ENCODE peak calls at places on chromosomes 11 and 22, in five cellular contexts. O is activated CD4-positive, CD25-positive, alpha-beta regulatory T cell; X is stimulated activated CD4-positive, alpha-beta T cell treated with anti-CD3 and anti-CD28 coated beads, TNF-alpha, amount 100 ng/mL, for 24 hours; K is amniotic stem cell; Z is NCI-H774. H is an unnamed sample.

GRCh38 chr11:36251716-36252307 is 37.4 kb downstream of the COMMD9 start:
- DNase-seq in O (no peak), K (no peak), X (no peak), Z (no peak), H (no peak)

GRCh38 chr11:48087974-48088681 is 107.8 kb downstream of the PTPRJ start:
- DNase-seq in X (no peak), O (no peak), Z (no peak), K (no peak), H (no peak)

GRCh38 chr11:3200388-3201111 is 18.1 kb downstream of the MRGPRG start:
- DNase-seq in O (no peak), Z (no peak), K (no peak), X (no peak), H (no peak)

GRCh38 chr11:66154109-66154508 is 84.0 kb downstream of the PACS1 start:
- DNase-seq in X (no peak), K (no peak), O (no peak), Z (no peak), H (no peak)

GRCh38 chr11:3135491-3136440 is 29.3 kb downstream of the OSBPL5 start:
- DNase-seq in O (no peak), Z (no peak), X (no peak), K (no peak), H (no peak)

GRCh38 chr22:39674536-39674935 is 104.0 kb downstream of the CACNA1I start:
- DNase-seq in Z (no peak), X (no peak), K (no peak), O (no peak), H (no peak)

GRCh38 chr11:12841946-12842630 is 167.0 kb upstream of the RASSF10 start:
- DNase-seq in K (peak; percentile 44), Z (peak; percentile 66), X (no peak), O (no peak), H (no peak)

GRCh38 chr22:49381595-49382450 is 445.9 kb downstream of the BRD1 start:
- DNase-seq in O (no peak), K (no peak), Z (no peak), X (no peak), H (no peak)

GRCh38 chr22:23137905-23138520 is 3.8 kb downstream of the RSPH14 start:
- DNase-seq in K (no peak), O (peak; percentile 5), Z (no peak), X (no peak), H (no peak)

GRCh38 chr11:60310407-60310998 is 16.6 kb upstream of the MS4A6E start:
- DNase-seq in Z (no peak), O (no peak), X (no peak), K (no peak), H (no peak)

GRCh38 chr11:93197383-93198220 is at the start of gene SLC36A4:
- DNase-seq in X (peak; percentile 75), O (peak; percentile 48), K (peak; percentile 92), Z (peak; percentile 93), H (peak; percentile 92)

GRCh38 chr22:19958083-19959042 is 16.7 kb upstream of the TXNRD2 start:
- DNase-seq in O (no peak), Z (no peak), K (no peak), X (no peak), H (no peak)

GRCh38 chr22:43996170-43996980 is 27.7 kb upstream of the PARVB start:
- DNase-seq in K (no peak), Z (no peak), O (peak; percentile 56), X (peak; percentile 52), H (no peak)

GRCh38 chr11:102882389-102883024 is 7.7 kb upstream of the MMP12 start:
- DNase-seq in K (no peak), O (no peak), X (no peak), Z (no peak), H (peak; percentile 20)

GRCh38 chr11:123386746-123387510 is 43.1 kb upstream of the GRAMD1B start:
- DNase-seq in O (no peak), X (no peak), Z (no peak), K (no peak), H (no peak)

GRCh38 chr11:116525961-116526495 is 246.8 kb downstream of the BUD13 start:
- DNase-seq in X (no peak), K (no peak), Z (no peak), O (no peak), H (no peak)

GRCh38 chr22:22400099-22400498 is 108.4 kb downstream of the ZNF280B start:
- DNase-seq in K (no peak), Z (no peak), X (no peak), O (no peak), H (no peak)

GRCh38 chr11:14424096-14424495 is 65.1 kb upstream of the RRAS2 start:
- DNase-seq in O (no peak), K (no peak), X (no peak), Z (no peak), H (no peak)

GRCh38 chr11:100687032-100687629 is at the start of gene ARHGAP42:
- DNase-seq in X (no peak), O (peak; percentile 4), K (no peak), Z (peak; percentile 22), H (peak; percentile 30)

GRCh38 chr11:61864814-61865775 is 26.2 kb downstream of the FADS3 start:
- DNase-seq in O (no peak), K (no peak), X (no peak), Z (no peak), H (no peak)